ENCODE peak calls at places on chromosomes 1 and 21, in four cellular contexts. Q is B cell, K is psoas muscle, S is SK-N-SH. Y is an unnamed sample.

GRCh38 chr1:109765896-109766615 is 2.3 kb upstream of the EPS8L3 start:
- DNase-seq in Q (no peak), S (no peak), K (no peak), Y (no peak)

GRCh38 chr1:227170361-227171166 is 147.7 kb downstream of the CDC42BPA start:
- DNase-seq in S (no peak), K (no peak), Q (no peak), Y (no peak)

GRCh38 chr1:27940297-27940696 is 5.5 kb downstream of the SMPDL3B start:
- DNase-seq in K (no peak), Q (peak; percentile 68), S (peak; percentile 53), Y (peak; percentile 78)

GRCh38 chr1:31984419-31985347 is 29.0 kb upstream of the KHDRBS1 start:
- DNase-seq in K (no peak), Q (no peak), S (no peak), Y (no peak)

GRCh38 chr1:153670257-153670858 is 435 bp downstream of the ILF2 start:
- DNase-seq in Q (no peak), S (peak; percentile 38), K (peak; percentile 37), Y (no peak)

GRCh38 chr1:222618880-222619321 is 1.0 kb downstream of the MIA3 start:
- DNase-seq in S (peak; percentile 67), K (no peak), Q (no peak), Y (no peak)

GRCh38 chr1:27527223-27527856 is 37.4 kb upstream of the WASF2 start:
- DNase-seq in K (peak; percentile 54), Q (peak; percentile 81), S (peak; percentile 80), Y (no peak)

GRCh38 chr1:213162862-213163261 is 111.8 kb downstream of the RPS6KC1 start:
- DNase-seq in Q (no peak), K (no peak), S (no peak), Y (no peak)

GRCh38 chr1:245091818-245092637 is 62.8 kb upstream of the KIF26B start:
- DNase-seq in Q (no peak), S (peak; percentile 46), K (peak; percentile 16), Y (no peak)

GRCh38 chr1:53508991-53509663 is 49.9 kb downstream of the DMRTB1 start:
- DNase-seq in S (no peak), K (no peak), Q (no peak), Y (no peak)

GRCh38 chr1:168615965-168616364 is 39.6 kb downstream of the XCL1 start:
- DNase-seq in K (no peak), S (no peak), Q (no peak), Y (no peak)

GRCh38 chr21:31900121-31900895 is 27.5 kb downstream of the HUNK start:
- DNase-seq in S (no peak), Q (no peak), K (no peak), Y (no peak)

GRCh38 chr1:198776602-198777029 is 137.8 kb downstream of the PTPRC start:
- DNase-seq in K (peak; percentile 14), S (no peak), Q (no peak), Y (peak; percentile 82)

GRCh38 chr1:1092890-1093609 is 18.9 kb upstream of the RNF223 start:
- DNase-seq in S (peak; percentile 14), Q (peak; percentile 42), K (no peak), Y (no peak)

GRCh38 chr21:40386301-40386911 is 460.6 kb downstream of the DSCAM start:
- DNase-seq in Q (no peak), S (peak; percentile 78), K (peak; percentile 48), Y (no peak)

GRCh38 chr1:198443374-198444233 is 96.9 kb downstream of the ATP6V1G3 start:
- DNase-seq in K (no peak), Q (no peak), S (no peak), Y (no peak)

GRCh38 chr1:43286115-43286514 is 734 bp upstream of the C1orf210 start:
- DNase-seq in Q (no peak), S (no peak), K (no peak), Y (no peak)

GRCh38 chr1:21935393-21935804 is 1.7 kb downstream of the HSPG2 start:
- DNase-seq in K (no peak), Q (no peak), S (no peak), Y (no peak)

GRCh38 chr1:48680411-48681035 is 96.2 kb downstream of the BEND5 start:
- DNase-seq in Q (no peak), S (no peak), K (no peak), Y (no peak)

GRCh38 chr1:159141584-159142518 is 29.6 kb upstream of the CADM3 start:
- DNase-seq in S (peak; percentile 72), Q (no peak), K (no peak), Y (no peak)

DNA sequence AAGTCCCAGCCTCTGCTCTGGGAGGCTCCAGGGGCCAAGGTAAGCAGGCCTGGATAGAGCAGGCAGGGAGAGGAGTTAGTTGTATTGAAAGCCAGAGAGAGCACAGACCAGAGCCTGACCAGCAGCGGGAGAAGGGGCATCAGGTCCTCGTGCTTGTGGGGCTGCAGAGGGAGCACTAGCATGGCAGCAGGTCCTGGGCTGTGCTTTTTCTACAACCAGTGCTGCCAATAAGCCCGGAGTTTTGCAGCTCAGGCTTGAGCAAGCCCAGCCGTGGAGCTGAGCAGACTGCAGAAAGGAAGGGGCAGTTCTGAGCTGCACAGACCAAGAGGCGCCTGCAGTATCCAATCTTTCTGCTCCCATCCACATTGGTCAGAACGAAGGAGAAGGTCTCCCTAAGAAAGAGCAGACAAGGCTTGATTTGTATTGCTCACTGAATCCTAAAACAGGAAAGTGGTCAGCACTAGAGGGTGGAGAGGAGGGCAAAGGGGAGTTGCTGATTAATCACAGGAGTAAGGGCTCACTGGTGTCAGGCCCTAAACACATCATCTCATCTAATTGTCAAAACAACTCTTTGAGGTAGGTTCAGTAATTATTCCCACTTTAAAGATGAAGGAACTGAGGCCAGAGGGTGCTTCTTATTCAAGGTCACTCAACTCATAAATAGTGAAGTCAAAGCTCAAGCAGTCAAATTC is 2.7 kb downstream of the DENND2D start:
- DNase-seq in Q (no peak), K (no peak), S (no peak), Y (no peak)
- TF ChIP-seq CTCF in Q (peak; percentile 28), K (no peak), S (peak; percentile 20), Y (peak; percentile 57)

DNA sequence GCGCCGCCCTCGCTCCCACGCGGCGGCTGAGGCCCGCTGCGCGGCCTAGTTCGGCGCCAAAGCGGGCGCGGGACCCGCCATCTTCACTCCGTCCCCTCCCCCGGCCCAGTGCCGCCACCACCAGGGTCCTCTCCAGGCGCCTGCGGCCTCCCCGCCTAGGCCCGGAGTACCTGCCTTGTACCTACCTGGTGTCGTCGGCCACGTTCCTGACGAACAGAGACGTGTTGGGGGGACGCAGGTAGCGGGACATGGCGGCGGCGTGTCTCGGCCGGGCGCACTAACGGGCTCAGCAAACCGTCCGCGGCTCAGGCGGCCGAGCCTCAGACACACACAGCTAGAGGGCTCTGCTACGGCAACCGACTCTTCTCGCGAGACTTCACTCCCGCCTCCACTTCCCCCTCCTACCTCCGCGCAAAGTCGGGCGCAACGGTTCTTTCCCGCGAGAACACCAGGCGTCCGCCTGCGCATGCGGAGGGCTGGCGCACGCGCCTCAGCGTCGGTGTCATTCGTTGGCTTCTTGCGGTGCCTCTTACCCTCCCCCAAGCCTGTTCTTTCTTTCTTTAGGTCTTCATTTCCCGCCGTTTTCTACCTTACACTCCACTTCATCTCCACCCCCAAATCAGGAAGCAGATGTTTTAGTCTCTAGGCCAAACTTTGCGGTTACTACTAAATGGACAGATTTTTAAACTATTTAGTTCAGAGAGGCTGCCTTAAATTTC is at the start of gene SRSF10:
- DNase-seq in S (peak; percentile 97), K (peak; percentile 97), Q (peak; percentile 96), Y (peak; percentile 98)
- TF ChIP-seq CTCF in S (peak; percentile 40), K (peak; percentile 34), Q (peak; percentile 42), Y (peak; percentile 19)

GRCh38 chr1:35894183-35894582 is 11.2 kb downstream of the AGO1 start:
- DNase-seq in Q (peak; percentile 73), S (no peak), K (peak; percentile 28), Y (peak; percentile 93)

GRCh38 chr1:35901235-35901634 is 18.2 kb downstream of the AGO1 start:
- DNase-seq in S (no peak), K (no peak), Q (no peak), Y (no peak)

GRCh38 chr1:35902671-35903070 is 19.7 kb downstream of the AGO1 start:
- DNase-seq in S (no peak), K (no peak), Q (no peak), Y (no peak)

GRCh38 chr1:35899941-35900340 is 16.9 kb downstream of the AGO1 start:
- DNase-seq in Q (no peak), S (no peak), K (no peak), Y (no peak)
- TF ChIP-seq CTCF in Q (no peak), S (no peak), K (no peak), Y (peak; percentile 18)

GRCh38 chr1:188599313-188599712 is 1770.6 kb downstream of the PLA2G4A start:
- DNase-seq in Q (no peak), S (no peak), K (no peak), Y (no peak)
- TF ChIP-seq CTCF in Q (no peak), S (peak; percentile 14), K (no peak), Y (no peak)

Y was measured in CD14-positive monocyte.